ENCODE peak calls at places on chromosomes 13 and 19, in six cellular contexts. One of them, this sample, is unnamed.

GRCh38 chr19:45391346-45391745 is 13.5 kb downstream of the PPP1R13L start:
- DNase-seq in upper lobe of left lung: no peak
- DNase-seq in heart right ventricle: no peak
- DNase-seq in IMR-90: peak; percentile 18
- DNase-seq in GM12865: peak; percentile 63
- DNase-seq in AG09319: no peak
- DNase-seq in this sample: peak; percentile 27

GRCh38 chr13:100565291-100565690 is 23.3 kb downstream of the GGACT start:
- DNase-seq in IMR-90: no peak
- DNase-seq in heart right ventricle: no peak
- DNase-seq in GM12865: peak; percentile 10
- DNase-seq in AG09319: no peak
- DNase-seq in upper lobe of left lung: no peak
- DNase-seq in this sample: no peak

GRCh38 chr13:28324181-28324789 is 170.6 kb downstream of the FLT1 start:
- DNase-seq in AG09319: no peak
- DNase-seq in GM12865: peak; percentile 80
- DNase-seq in upper lobe of left lung: peak; percentile 47
- DNase-seq in IMR-90: peak; percentile 73
- DNase-seq in heart right ventricle: peak; percentile 81
- DNase-seq in this sample: peak; percentile 82

GRCh38 chr13:99724633-99725517 is 223.6 kb downstream of the TM9SF2 start:
- DNase-seq in IMR-90: no peak
- DNase-seq in GM12865: peak; percentile 92
- DNase-seq in AG09319: no peak
- DNase-seq in heart right ventricle: no peak
- DNase-seq in upper lobe of left lung: no peak
- DNase-seq in this sample: no peak

GRCh38 chr19:19487077-19488040 is 28.0 kb downstream of the TSSK6 start:
- DNase-seq in heart right ventricle: no peak
- DNase-seq in IMR-90: no peak
- DNase-seq in AG09319: no peak
- DNase-seq in upper lobe of left lung: no peak
- DNase-seq in GM12865: no peak
- DNase-seq in this sample: no peak

GRCh38 chr13:23598371-23598770 is 28.2 kb downstream of the TNFRSF19 start:
- DNase-seq in IMR-90: peak; percentile 70
- DNase-seq in upper lobe of left lung: no peak
- DNase-seq in AG09319: no peak
- DNase-seq in GM12865: no peak
- DNase-seq in heart right ventricle: no peak
- DNase-seq in this sample: no peak

GRCh38 chr19:49712397-49712859 is 21.5 kb downstream of the CPT1C start:
- DNase-seq in upper lobe of left lung: no peak
- DNase-seq in AG09319: peak; percentile 74
- DNase-seq in GM12865: peak; percentile 21
- DNase-seq in IMR-90: peak; percentile 1
- DNase-seq in heart right ventricle: peak; percentile 40
- DNase-seq in this sample: no peak

GRCh38 chr13:75908137-75908536 is 272.0 kb downstream of the LMO7 start:
- DNase-seq in upper lobe of left lung: no peak
- DNase-seq in GM12865: no peak
- DNase-seq in IMR-90: no peak
- DNase-seq in AG09319: peak; percentile 31
- DNase-seq in heart right ventricle: peak; percentile 12
- DNase-seq in this sample: no peak

GRCh38 chr13:97432232-97432916 is 1.6 kb upstream of the RAP2A start:
- DNase-seq in IMR-90: no peak
- DNase-seq in GM12865: peak; percentile 28
- DNase-seq in heart right ventricle: no peak
- DNase-seq in AG09319: no peak
- DNase-seq in upper lobe of left lung: no peak
- DNase-seq in this sample: no peak

GRCh38 chr13:97434417-97435296 is 688 bp downstream of the RAP2A start:
- DNase-seq in heart right ventricle: peak; percentile 26
- DNase-seq in AG09319: no peak
- DNase-seq in GM12865: peak; percentile 52
- DNase-seq in upper lobe of left lung: peak; percentile 50
- DNase-seq in IMR-90: peak; percentile 20
- DNase-seq in this sample: no peak

GRCh38 chr13:97431365-97431764 is 2.6 kb upstream of the RAP2A start:
- DNase-seq in IMR-90: no peak
- DNase-seq in heart right ventricle: no peak
- DNase-seq in upper lobe of left lung: no peak
- DNase-seq in AG09319: no peak
- DNase-seq in GM12865: no peak
- DNase-seq in this sample: no peak

GRCh38 chr13:97433727-97434416 is at the start of gene RAP2A:
- DNase-seq in GM12865: peak; percentile 96
- DNase-seq in upper lobe of left lung: peak; percentile 92
- DNase-seq in AG09319: peak; percentile 84
- DNase-seq in heart right ventricle: peak; percentile 91
- DNase-seq in IMR-90: peak; percentile 91
- DNase-seq in this sample: peak; percentile 83

DNA sequence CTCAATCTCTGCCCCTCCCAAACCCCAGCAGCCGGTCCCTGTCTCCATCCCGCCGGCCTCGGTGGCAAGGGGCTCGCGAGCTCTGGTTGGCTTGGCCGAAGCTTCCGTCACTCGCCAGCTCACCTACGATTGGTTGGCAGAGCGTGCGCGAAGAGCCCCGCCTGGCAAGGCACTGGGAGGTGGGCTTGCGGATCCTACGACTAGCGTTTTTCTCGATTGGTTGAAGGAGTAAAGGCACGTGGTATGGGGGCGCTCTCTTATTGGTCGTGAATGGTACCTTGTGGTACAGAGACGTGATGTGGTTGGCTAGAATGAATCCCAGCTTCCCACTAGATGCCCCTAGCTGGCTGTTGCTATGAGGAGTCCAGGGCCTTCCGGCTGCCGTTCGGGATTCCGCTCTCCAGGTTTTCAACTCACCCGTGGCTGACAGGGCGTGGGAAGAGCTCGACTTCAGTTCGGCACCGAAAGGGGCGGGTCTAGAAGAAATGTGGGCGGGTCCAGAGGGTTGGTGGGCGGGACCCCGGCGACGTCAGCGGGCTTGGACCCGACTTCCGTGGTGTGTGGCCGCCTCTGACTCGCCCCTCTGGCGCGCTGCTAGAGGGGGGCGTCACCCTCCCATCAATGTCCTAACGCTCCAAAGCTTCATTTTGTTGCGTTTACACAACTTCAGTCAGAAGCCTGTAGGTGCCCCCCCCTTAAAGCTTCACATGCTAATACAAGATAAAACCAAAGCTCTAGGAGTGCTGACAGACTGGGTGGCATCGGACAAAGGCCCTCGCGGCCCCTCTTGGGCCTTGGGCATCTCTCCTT is 847 bp upstream of the RAP2A start:
- DNase-seq in GM12865: peak; percentile 100
- DNase-seq in heart right ventricle: peak; percentile 99
- DNase-seq in IMR-90: peak; percentile 100
- DNase-seq in upper lobe of left lung: peak; percentile 97
- DNase-seq in AG09319: peak; percentile 100
- DNase-seq in this sample: peak; percentile 82
- TF ChIP-seq CTCF in GM12865: no peak
- TF ChIP-seq CTCF in heart right ventricle: no peak
- TF ChIP-seq CTCF in IMR-90: no peak
- TF ChIP-seq CTCF in upper lobe of left lung: no peak
- TF ChIP-seq CTCF in AG09319: no peak
- TF ChIP-seq CTCF in this sample: no peak

DNA sequence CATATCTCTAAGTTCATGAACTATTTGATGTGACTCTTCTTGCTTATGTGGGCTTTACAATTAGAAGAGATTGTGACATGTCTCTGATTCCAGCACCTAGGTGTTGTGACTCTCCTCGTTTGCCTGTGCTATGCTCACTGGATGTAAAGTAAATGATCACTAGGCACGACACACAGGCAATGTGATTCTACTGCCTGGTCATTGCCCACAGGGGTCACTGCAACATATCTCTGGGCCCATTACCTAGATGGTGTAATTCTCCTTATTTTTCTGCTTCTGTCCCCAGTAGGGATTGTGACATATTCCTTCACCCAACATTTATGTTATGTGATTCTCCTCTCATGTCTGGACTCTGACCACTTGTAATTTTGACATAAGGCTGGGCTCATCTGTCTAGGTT is 65.8 kb upstream of the ZNF91 start:
- DNase-seq in AG09319: no peak
- DNase-seq in heart right ventricle: no peak
- DNase-seq in GM12865: no peak
- DNase-seq in upper lobe of left lung: no peak
- DNase-seq in IMR-90: no peak
- DNase-seq in this sample: no peak
- TF ChIP-seq CTCF in AG09319: no peak
- TF ChIP-seq CTCF in heart right ventricle: no peak
- TF ChIP-seq CTCF in GM12865: no peak
- TF ChIP-seq CTCF in upper lobe of left lung: no peak
- TF ChIP-seq CTCF in IMR-90: no peak
- TF ChIP-seq CTCF in this sample: no peak

DNA sequence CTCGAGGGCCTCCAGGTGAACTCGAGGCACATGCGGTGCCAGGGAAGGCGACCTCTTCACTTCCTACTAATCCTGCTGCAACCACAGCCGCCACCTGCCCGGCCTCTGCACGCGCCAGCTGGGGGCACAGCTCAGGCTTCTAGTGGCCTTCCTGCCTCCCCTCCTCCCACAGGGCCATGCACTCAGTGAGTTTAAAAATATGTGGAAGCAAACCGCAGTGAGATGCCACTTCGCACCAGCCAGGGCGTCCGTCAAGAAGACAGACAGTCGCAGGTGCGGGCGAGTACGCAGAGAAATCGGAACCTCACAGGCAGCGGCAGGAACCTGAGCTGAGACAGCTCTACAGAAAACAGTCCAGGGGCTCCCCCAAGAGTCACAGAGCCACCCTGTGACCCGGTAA is 10.4 kb downstream of the LMNB2 start:
- DNase-seq in AG09319: no peak
- DNase-seq in upper lobe of left lung: no peak
- DNase-seq in IMR-90: no peak
- DNase-seq in heart right ventricle: no peak
- DNase-seq in GM12865: peak; percentile 70
- DNase-seq in this sample: peak; percentile 77
- TF ChIP-seq CTCF in AG09319: no peak
- TF ChIP-seq CTCF in upper lobe of left lung: no peak
- TF ChIP-seq CTCF in IMR-90: no peak
- TF ChIP-seq CTCF in heart right ventricle: no peak
- TF ChIP-seq CTCF in GM12865: no peak
- TF ChIP-seq CTCF in this sample: no peak

GRCh38 chr13:31947105-31947504 is 84.5 kb upstream of the FRY start:
- DNase-seq in AG09319: no peak
- DNase-seq in IMR-90: no peak
- DNase-seq in GM12865: no peak
- DNase-seq in heart right ventricle: no peak
- DNase-seq in upper lobe of left lung: no peak
- DNase-seq in this sample: no peak
- TF ChIP-seq CTCF in AG09319: peak; percentile 21
- TF ChIP-seq CTCF in IMR-90: no peak
- TF ChIP-seq CTCF in GM12865: no peak
- TF ChIP-seq CTCF in heart right ventricle: no peak
- TF ChIP-seq CTCF in upper lobe of left lung: no peak
- TF ChIP-seq CTCF in this sample: no peak

This sample was measured in GM13977.